ENCODE peak calls at places on chromosomes 11 and 22, in seven cellular contexts. Y is heart left ventricle, T is GM23338, J is colonic mucosa, B is fibroblast of lung, M is body of pancreas, N is stomach. G is an unnamed sample.

GRCh38 chr11:86785576-86785975 is 14.8 kb upstream of the PRSS23 start:
- DNase-seq in J (no peak), T (no peak), Y (no peak), M (no peak), N (no peak), B (no peak), G (no peak)

GRCh38 chr22:23772315-23773246 is at the start of gene MMP11:
- DNase-seq in J (peak), T (peak), Y (peak), B (no peak), M (peak), N (peak), G (peak)

GRCh38 chr11:114197799-114198500 is 98.2 kb upstream of the NNMT start:
- DNase-seq in Y (peak), J (no peak), M (peak), B (peak), N (peak), T (no peak), G (peak)

GRCh38 chr11:45097721-45098493 is 48.5 kb upstream of the PRDM11 start:
- DNase-seq in M (peak), Y (peak), N (no peak), T (peak), B (peak), J (peak), G (no peak)

GRCh38 chr11:119486016-119486415 is 63.0 kb upstream of the THY1 start:
- DNase-seq in M (no peak), B (no peak), J (no peak), N (no peak), Y (no peak), T (no peak), G (no peak)

GRCh38 chr11:35622070-35622469 is 3.8 kb downstream of the FJX1 start:
- DNase-seq in B (peak), N (no peak), M (no peak), Y (no peak), J (no peak), T (peak), G (peak)

GRCh38 chr11:121309688-121310087 is 17.1 kb downstream of the SC5D start:
- DNase-seq in Y (no peak), N (no peak), B (no peak), T (no peak), M (no peak), J (no peak), G (no peak)

GRCh38 chr22:49046546-49047305 is 780.9 kb downstream of the BRD1 start:
- DNase-seq in N (no peak), J (peak), B (no peak), Y (no peak), T (no peak), M (peak), G (peak)

GRCh38 chr11:69486773-69487266 is 5.4 kb downstream of the LINC01488 start:
- DNase-seq in N (no peak), J (no peak), B (no peak), T (no peak), M (no peak), Y (peak), G (no peak)

GRCh38 chr11:79762271-79762935 is 321.6 kb upstream of the TENM4 start:
- DNase-seq in N (no peak), B (peak), J (no peak), T (peak), M (no peak), Y (no peak), G (no peak)

GRCh38 chr11:35214792-35215193 is 75.8 kb downstream of the CD44 start:
- DNase-seq in B (peak), T (peak), Y (no peak), J (no peak), N (no peak), M (no peak), G (peak)

GRCh38 chr11:8671242-8671641 is 11.2 kb downstream of the TRIM66 start:
- DNase-seq in T (peak), N (no peak), Y (no peak), B (peak), J (peak), M (no peak), G (no peak)

GRCh38 chr11:47477323-47477722 is 28.4 kb upstream of the RAPSN start:
- DNase-seq in J (no peak), M (no peak), Y (no peak), B (no peak), T (no peak), N (no peak), G (no peak)

GRCh38 chr11:74269161-74269809 is 42.2 kb downstream of the P4HA3 start:
- DNase-seq in J (no peak), B (peak), Y (no peak), N (no peak), T (no peak), M (no peak), G (no peak)

GRCh38 chr22:17938484-17938924 is 85.9 kb downstream of the MICAL3 start:
- DNase-seq in T (no peak), Y (no peak), B (peak), N (no peak), M (no peak), J (no peak), G (no peak)

GRCh38 chr22:43234299-43234988 is 47.5 kb upstream of the TTLL12 start:
- DNase-seq in Y (no peak), M (no peak), J (no peak), N (no peak), T (no peak), B (no peak), G (no peak)

GRCh38 chr11:100546714-100547113 is 140.4 kb upstream of the ARHGAP42 start:
- DNase-seq in J (peak), T (no peak), N (no peak), B (peak), Y (no peak), M (no peak), G (peak)

GRCh38 chr11:44627911-44628729 is 62.7 kb downstream of the CD82 start:
- DNase-seq in J (peak), B (peak), M (peak), T (no peak), N (peak), Y (peak), G (no peak)

GRCh38 chr22:42066133-42066761 is 4.4 kb downstream of the NAGA start:
- DNase-seq in B (no peak), T (no peak), Y (no peak), M (no peak), J (peak), N (no peak), G (no peak)

GRCh38 chr11:6635082-6635932 is 16.1 kb upstream of the TPP1 start:
- DNase-seq in N (no peak), M (no peak), B (peak), Y (peak), J (peak), T (no peak), G (no peak)

GRCh38 chr11:30889116-30889765 is 303.1 kb upstream of the MPPED2 start:
- DNase-seq in B (peak), T (no peak), N (no peak), J (no peak), M (no peak), Y (no peak), G (no peak)

GRCh38 chr22:35037089-35037488 is 28.9 kb upstream of the ISX start:
- DNase-seq in N (no peak), M (no peak), J (no peak), B (no peak), T (peak), Y (no peak), G (no peak)
- TF ChIP-seq CTCF in N (no peak), M (no peak), J (no peak), B (no peak), T (peak), Y (no peak), G (no peak)

GRCh38 chr11:43517518-43517917 is 158.8 kb downstream of the TTC17 start:
- DNase-seq in J (no peak), Y (no peak), M (no peak), B (no peak), N (no peak), T (no peak), G (no peak)

GRCh38 chr11:43516316-43516820 is 157.6 kb downstream of the TTC17 start:
- DNase-seq in T (peak), M (no peak), J (no peak), Y (no peak), N (no peak), B (no peak), G (no peak)

GRCh38 chr11:43511959-43512358 is 153.2 kb downstream of the TTC17 start:
- DNase-seq in Y (no peak), N (no peak), B (no peak), M (no peak), J (no peak), T (no peak), G (no peak)

GRCh38 chr11:43518407-43519165 is 159.9 kb downstream of the TTC17 start:
- DNase-seq in B (no peak), M (no peak), J (no peak), Y (no peak), T (no peak), N (no peak), G (no peak)

DNA sequence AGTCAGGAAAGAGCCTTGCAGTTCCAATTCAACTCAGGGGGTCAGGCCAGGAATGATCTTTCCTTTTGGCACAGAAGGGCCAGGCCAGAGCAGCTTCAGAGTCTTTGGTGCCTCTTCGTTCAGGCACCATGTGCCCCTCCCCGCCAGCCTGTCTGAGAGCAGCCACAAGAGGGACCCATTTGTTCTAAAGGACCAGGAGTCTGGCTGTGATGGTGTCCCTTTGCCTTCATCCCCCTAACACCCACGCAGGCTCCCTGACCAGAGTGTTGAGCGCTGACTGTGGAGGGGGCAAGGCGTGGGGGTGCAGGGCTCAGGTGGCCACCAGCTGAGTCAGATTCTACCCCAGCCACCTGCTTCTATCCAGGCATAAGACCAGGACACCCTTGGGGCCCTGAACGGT is 156.4 kb downstream of the TTC17 start:
- DNase-seq in M (no peak), B (no peak), T (peak), N (no peak), Y (no peak), J (no peak), G (no peak)
- TF ChIP-seq CTCF in M (no peak), B (no peak), T (peak), N (no peak), Y (no peak), J (no peak), G (no peak)

GRCh38 chr11:83836883-83837654 is 550.9 kb upstream of the CCDC90B start:
- DNase-seq in T (peak), J (peak), M (peak), N (peak), Y (no peak), B (peak), G (peak)
- TF ChIP-seq CTCF in T (peak), J (peak), M (peak), N (peak), Y (peak), B (peak), G (peak)

DNA sequence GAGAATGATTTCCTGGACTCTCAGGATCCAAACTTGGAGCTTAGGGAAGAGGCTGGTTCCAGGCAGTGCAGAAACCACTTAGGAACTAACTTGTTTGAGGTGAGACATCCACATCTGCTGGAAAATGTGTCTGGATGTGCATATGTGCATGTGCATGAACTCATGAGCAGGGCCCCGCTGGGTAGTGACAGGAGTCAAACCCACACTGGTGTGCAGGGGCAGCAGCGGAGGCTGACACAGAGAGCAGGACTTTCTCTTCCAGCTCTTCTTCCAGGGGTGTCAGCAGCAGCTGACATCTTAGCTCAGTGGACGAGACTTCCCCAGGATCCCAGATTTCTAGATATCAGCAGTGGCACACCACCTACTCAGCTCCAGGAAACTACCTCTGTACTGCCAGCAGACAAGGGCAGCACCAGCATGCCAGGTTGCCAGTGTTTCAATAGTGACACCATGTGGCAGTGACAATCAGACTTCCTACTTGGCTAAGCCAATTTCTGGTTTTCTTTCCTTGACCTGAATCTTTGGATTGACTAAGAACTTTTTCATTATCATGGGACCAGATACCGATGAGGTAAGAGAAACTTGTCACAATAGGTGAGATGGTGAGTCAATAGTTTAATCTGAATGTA is 227.5 kb upstream of the ZC3H12C start:
- DNase-seq in J (peak), M (peak), N (no peak), Y (no peak), T (peak), B (no peak), G (peak)
- TF ChIP-seq CTCF in J (peak), M (peak), N (no peak), Y (peak), T (peak), B (no peak), G (no peak)

GRCh38 chr11:19735512-19735911 is 22.9 kb downstream of the NAV2 start:
- DNase-seq in T (no peak), M (no peak), J (no peak), Y (no peak), N (no peak), B (peak), G (no peak)
- TF ChIP-seq CTCF in T (peak), M (no peak), J (no peak), Y (peak), N (no peak), B (peak), G (no peak)

DNA sequence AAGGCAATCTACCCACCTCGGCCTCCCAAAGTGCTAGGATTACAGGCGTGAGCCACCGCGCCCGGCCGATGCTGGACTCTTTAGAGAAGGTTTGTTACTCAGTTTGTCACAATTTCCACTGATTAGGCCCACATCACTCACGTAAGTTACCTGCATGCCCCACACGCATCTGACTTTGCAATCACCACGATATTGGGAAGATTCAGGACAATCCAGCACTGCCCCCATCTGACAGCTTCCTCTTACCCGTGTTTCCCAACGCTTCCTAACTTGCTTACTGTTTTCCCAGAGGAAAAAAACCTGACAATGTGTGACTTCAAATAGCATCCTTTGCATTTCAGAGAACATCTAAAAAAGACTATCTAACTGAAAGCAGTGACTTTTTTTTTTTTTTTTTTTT is 21.8 kb upstream of the EIF3M start:
- DNase-seq in Y (no peak), N (no peak), J (no peak), T (peak), B (no peak), M (no peak), G (no peak)
- TF ChIP-seq CTCF in Y (peak), N (no peak), J (no peak), T (peak), B (no peak), M (no peak), G (no peak)

DNA sequence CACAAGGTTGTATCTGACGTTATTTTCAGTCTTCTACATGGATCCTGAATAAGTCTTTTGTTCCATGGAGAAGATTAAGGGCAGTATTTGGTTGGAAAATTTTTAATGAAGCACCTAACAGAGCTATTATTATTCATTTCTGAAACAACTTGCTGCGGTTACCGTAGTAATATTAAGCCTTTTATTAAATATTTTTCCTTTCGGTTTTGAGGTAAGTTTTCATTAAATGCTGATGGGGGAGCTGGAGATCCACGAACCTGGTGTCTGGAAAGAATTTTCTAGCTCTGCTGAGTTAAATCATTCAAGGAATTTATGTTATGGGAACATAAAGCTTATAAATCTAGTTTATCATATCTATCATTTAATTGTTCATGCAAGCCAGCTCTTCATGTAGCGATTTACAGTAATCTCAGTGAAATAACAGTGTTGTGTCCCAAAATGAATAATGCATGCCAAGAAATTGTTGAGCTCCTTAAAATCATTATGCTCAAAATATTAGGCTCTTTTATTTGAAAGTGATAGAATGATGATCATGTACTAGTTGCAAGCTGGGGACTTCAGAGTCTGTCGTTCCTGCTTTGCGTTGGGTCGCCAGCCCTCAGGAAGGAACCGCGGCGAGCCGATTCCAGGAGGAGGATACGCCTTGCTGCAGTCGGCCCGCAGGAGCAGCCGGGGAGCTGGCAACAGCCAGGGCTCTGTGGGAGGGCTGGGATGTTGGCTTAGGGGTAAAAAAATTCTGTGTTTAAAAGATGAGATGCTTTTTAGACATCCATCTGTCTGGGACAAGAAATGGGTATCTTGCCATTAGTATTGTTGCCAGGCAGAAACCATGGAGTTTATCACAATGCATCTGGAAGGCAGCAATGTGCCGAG is 83.1 kb downstream of the TBC1D22A start:
- DNase-seq in J (no peak), Y (no peak), B (peak), M (no peak), N (no peak), T (no peak), G (no peak)
- TF ChIP-seq CTCF in J (no peak), Y (peak), B (peak), M (peak), N (peak), T (peak), G (no peak)

GRCh38 chr22:22348127-22348814 is 103.7 kb downstream of the VPREB1 start:
- DNase-seq in J (no peak), B (no peak), N (no peak), Y (no peak), T (peak), M (no peak), G (peak)
- TF ChIP-seq CTCF in J (no peak), B (no peak), N (no peak), Y (no peak), T (peak), M (no peak), G (no peak)